ENCODE peak calls at places on chromosome 9, in seven cellular contexts. G is adipocyte, H is NCI-H774, M is AG08395, F is colonic mucosa, O is stomach, E is NB4. N is an unnamed sample.

GRCh38 chr9:2469681-2470141 is 151.9 kb upstream of the VLDLR start:
- DNase-seq in G (no peak), M (peak; percentile 32), O (peak; percentile 31), H (no peak), F (peak; percentile 27), E (peak; percentile 76), N (peak; percentile 25)

GRCh38 chr9:130869250-130869649 is 27.4 kb downstream of the QRFP start:
- DNase-seq in G (peak; percentile 28), H (no peak), O (peak; percentile 73), M (no peak), F (no peak), E (no peak), N (no peak)

GRCh38 chr9:137634016-137634415 is 15.2 kb downstream of the EHMT1 start:
- DNase-seq in O (no peak), H (no peak), E (no peak), M (peak; percentile 34), G (peak; percentile 80), F (no peak), N (no peak)

GRCh38 chr9:114995681-114996221 is 65.4 kb upstream of the TNFSF8 start:
- DNase-seq in O (peak; percentile 60), G (no peak), H (no peak), E (peak; percentile 64), F (no peak), M (no peak), N (peak; percentile 3)

GRCh38 chr9:131530546-131530929 is 525 bp downstream of the UCK1 start:
- DNase-seq in E (no peak), F (peak; percentile 42), H (peak; percentile 14), G (peak; percentile 61), O (peak; percentile 34), M (peak; percentile 57), N (peak; percentile 21)

GRCh38 chr9:136023401-136024225 is 62.4 kb upstream of the UBAC1 start:
- DNase-seq in G (no peak), H (no peak), E (no peak), F (no peak), O (no peak), M (peak; percentile 72), N (no peak)

GRCh38 chr9:6007770-6008168 is 7.7 kb downstream of the RANBP6 start:
- DNase-seq in E (peak; percentile 95), H (peak; percentile 91), G (peak; percentile 85), M (peak; percentile 53), F (peak; percentile 84), O (peak; percentile 74), N (peak; percentile 100)

GRCh38 chr9:93020151-93020550 is 38.4 kb upstream of the SUSD3 start:
- DNase-seq in M (no peak), H (no peak), F (no peak), O (no peak), E (no peak), G (no peak), N (no peak)

GRCh38 chr9:3401556-3401955 is 124.2 kb downstream of the RFX3 start:
- DNase-seq in E (no peak), G (no peak), O (no peak), M (no peak), H (peak; percentile 91), F (no peak), N (no peak)

GRCh38 chr9:94270009-94270408 is 10.9 kb downstream of the ZNF169 start:
- DNase-seq in O (no peak), G (no peak), E (no peak), F (no peak), H (no peak), M (no peak), N (no peak)

GRCh38 chr9:87667164-87667738 is 58.7 kb upstream of the CTSL start:
- DNase-seq in M (no peak), G (peak; percentile 15), F (no peak), O (no peak), H (no peak), E (peak; percentile 57), N (peak; percentile 72)

GRCh38 chr9:111896942-111897830 is 572 bp downstream of the UGCG start:
- DNase-seq in M (peak; percentile 17), H (no peak), F (peak; percentile 73), E (peak; percentile 55), G (peak; percentile 44), O (no peak), N (peak; percentile 73)

GRCh38 chr9:12923472-12924009 is 148.7 kb downstream of the LURAP1L start:
- DNase-seq in M (peak; percentile 89), E (no peak), F (no peak), H (no peak), O (no peak), G (peak; percentile 97), N (no peak)

GRCh38 chr9:124810513-124811355 is 33.8 kb downstream of the OLFML2A start:
- DNase-seq in F (no peak), G (peak; percentile 82), H (no peak), M (peak; percentile 62), E (no peak), O (no peak), N (no peak)

GRCh38 chr9:10208691-10209069 is 404.1 kb downstream of the PTPRD start:
- DNase-seq in E (no peak), M (no peak), F (no peak), G (no peak), H (peak; percentile 10), O (no peak), N (no peak)

GRCh38 chr9:20119566-20119965 is 330.7 kb upstream of the SLC24A2 start:
- DNase-seq in G (no peak), E (no peak), F (no peak), H (no peak), M (no peak), O (no peak), N (no peak)

GRCh38 chr9:98172604-98173003 is 19.8 kb downstream of the CORO2A start:
- DNase-seq in H (peak; percentile 84), F (no peak), G (peak; percentile 28), E (no peak), M (no peak), O (peak; percentile 61), N (no peak)

GRCh38 chr9:14136646-14137370 is 177.1 kb downstream of the NFIB start:
- DNase-seq in H (no peak), E (no peak), O (no peak), G (no peak), M (no peak), F (no peak), N (no peak)

N was measured in OCI-M1.